ENCODE peak calls at places on chromosome 2, in six cellular contexts. One of them, this sample, is unnamed.

GRCh38 chr2:191301971-191302370 is 56.8 kb downstream of the MYO1B start:
- DNase-seq in sigmoid colon: no peak
- DNase-seq in NCI-H1436: no peak
- DNase-seq in stimulated activated CD4-positive, alpha-beta T cell treated with anti-CD3 and anti-CD28 coated beads, Interleukin-15, amount 100 ng/mL, for 1 hour: no peak
- DNase-seq in central memory CD8-positive, alpha-beta T cell: no peak
- DNase-seq in T-helper 1 cell: no peak
- DNase-seq in this sample: no peak

GRCh38 chr2:168255866-168256265 is 8.5 kb upstream of the STK39 start:
- DNase-seq in sigmoid colon: no peak
- DNase-seq in NCI-H1436: no peak
- DNase-seq in stimulated activated CD4-positive, alpha-beta T cell treated with anti-CD3 and anti-CD28 coated beads, Interleukin-15, amount 100 ng/mL, for 1 hour: no peak
- DNase-seq in central memory CD8-positive, alpha-beta T cell: no peak
- DNase-seq in T-helper 1 cell: no peak
- DNase-seq in this sample: no peak

GRCh38 chr2:109512076-109512475 is 101.7 kb downstream of the SEPTIN10 start:
- DNase-seq in sigmoid colon: no peak
- DNase-seq in NCI-H1436: no peak
- DNase-seq in stimulated activated CD4-positive, alpha-beta T cell treated with anti-CD3 and anti-CD28 coated beads, Interleukin-15, amount 100 ng/mL, for 1 hour: no peak
- DNase-seq in central memory CD8-positive, alpha-beta T cell: no peak
- DNase-seq in T-helper 1 cell: no peak
- DNase-seq in this sample: no peak

GRCh38 chr2:161992526-161992925 is 81.5 kb downstream of the DPP4 start:
- DNase-seq in sigmoid colon: no peak
- DNase-seq in NCI-H1436: no peak
- DNase-seq in stimulated activated CD4-positive, alpha-beta T cell treated with anti-CD3 and anti-CD28 coated beads, Interleukin-15, amount 100 ng/mL, for 1 hour: peak
- DNase-seq in central memory CD8-positive, alpha-beta T cell: no peak
- DNase-seq in T-helper 1 cell: no peak
- DNase-seq in this sample: no peak

GRCh38 chr2:218631837-218632236 is 24.1 kb downstream of the PLCD4 start:
- DNase-seq in sigmoid colon: no peak
- DNase-seq in NCI-H1436: no peak
- DNase-seq in stimulated activated CD4-positive, alpha-beta T cell treated with anti-CD3 and anti-CD28 coated beads, Interleukin-15, amount 100 ng/mL, for 1 hour: no peak
- DNase-seq in central memory CD8-positive, alpha-beta T cell: no peak
- DNase-seq in T-helper 1 cell: no peak
- DNase-seq in this sample: no peak

GRCh38 chr2:192298664-192299063 is 103.9 kb upstream of the TMEFF2 start:
- DNase-seq in sigmoid colon: no peak
- DNase-seq in NCI-H1436: no peak
- DNase-seq in stimulated activated CD4-positive, alpha-beta T cell treated with anti-CD3 and anti-CD28 coated beads, Interleukin-15, amount 100 ng/mL, for 1 hour: no peak
- DNase-seq in central memory CD8-positive, alpha-beta T cell: no peak
- DNase-seq in T-helper 1 cell: no peak
- DNase-seq in this sample: no peak

GRCh38 chr2:68877079-68877772 is 6.0 kb upstream of the BMP10 start:
- DNase-seq in sigmoid colon: no peak
- DNase-seq in NCI-H1436: no peak
- DNase-seq in stimulated activated CD4-positive, alpha-beta T cell treated with anti-CD3 and anti-CD28 coated beads, Interleukin-15, amount 100 ng/mL, for 1 hour: no peak
- DNase-seq in central memory CD8-positive, alpha-beta T cell: no peak
- DNase-seq in T-helper 1 cell: no peak
- DNase-seq in this sample: no peak

GRCh38 chr2:18345848-18346247 is 214.6 kb downstream of the RDH14 start:
- DNase-seq in sigmoid colon: no peak
- DNase-seq in NCI-H1436: no peak
- DNase-seq in stimulated activated CD4-positive, alpha-beta T cell treated with anti-CD3 and anti-CD28 coated beads, Interleukin-15, amount 100 ng/mL, for 1 hour: no peak
- DNase-seq in central memory CD8-positive, alpha-beta T cell: no peak
- DNase-seq in T-helper 1 cell: no peak
- DNase-seq in this sample: no peak

GRCh38 chr2:68811364-68811763 is 59.8 kb downstream of the BMP10 start:
- DNase-seq in sigmoid colon: no peak
- DNase-seq in NCI-H1436: no peak
- DNase-seq in stimulated activated CD4-positive, alpha-beta T cell treated with anti-CD3 and anti-CD28 coated beads, Interleukin-15, amount 100 ng/mL, for 1 hour: no peak
- DNase-seq in central memory CD8-positive, alpha-beta T cell: no peak
- DNase-seq in T-helper 1 cell: no peak
- DNase-seq in this sample: peak

GRCh38 chr2:88549616-88550292 is 77.5 kb downstream of the EIF2AK3 start:
- DNase-seq in sigmoid colon: no peak
- DNase-seq in NCI-H1436: no peak
- DNase-seq in stimulated activated CD4-positive, alpha-beta T cell treated with anti-CD3 and anti-CD28 coated beads, Interleukin-15, amount 100 ng/mL, for 1 hour: no peak
- DNase-seq in central memory CD8-positive, alpha-beta T cell: no peak
- DNase-seq in T-helper 1 cell: no peak
- DNase-seq in this sample: no peak

GRCh38 chr2:124283090-124283489 is 258.0 kb downstream of the CNTNAP5 start:
- DNase-seq in sigmoid colon: no peak
- DNase-seq in NCI-H1436: no peak
- DNase-seq in stimulated activated CD4-positive, alpha-beta T cell treated with anti-CD3 and anti-CD28 coated beads, Interleukin-15, amount 100 ng/mL, for 1 hour: no peak
- DNase-seq in central memory CD8-positive, alpha-beta T cell: no peak
- DNase-seq in T-helper 1 cell: no peak
- DNase-seq in this sample: no peak

GRCh38 chr2:240453461-240454030 is 18.1 kb downstream of the GPC1 start:
- DNase-seq in sigmoid colon: peak
- DNase-seq in NCI-H1436: no peak
- DNase-seq in stimulated activated CD4-positive, alpha-beta T cell treated with anti-CD3 and anti-CD28 coated beads, Interleukin-15, amount 100 ng/mL, for 1 hour: no peak
- DNase-seq in central memory CD8-positive, alpha-beta T cell: no peak
- DNase-seq in T-helper 1 cell: no peak
- DNase-seq in this sample: peak

GRCh38 chr2:220704810-220705209 is 867.3 kb downstream of the EPHA4 start:
- DNase-seq in sigmoid colon: no peak
- DNase-seq in NCI-H1436: no peak
- DNase-seq in stimulated activated CD4-positive, alpha-beta T cell treated with anti-CD3 and anti-CD28 coated beads, Interleukin-15, amount 100 ng/mL, for 1 hour: no peak
- DNase-seq in central memory CD8-positive, alpha-beta T cell: no peak
- DNase-seq in T-helper 1 cell: no peak
- DNase-seq in this sample: no peak

GRCh38 chr2:43239981-43240761 is 13.8 kb upstream of the ZFP36L2 start:
- DNase-seq in sigmoid colon: no peak
- DNase-seq in NCI-H1436: no peak
- DNase-seq in stimulated activated CD4-positive, alpha-beta T cell treated with anti-CD3 and anti-CD28 coated beads, Interleukin-15, amount 100 ng/mL, for 1 hour: no peak
- DNase-seq in central memory CD8-positive, alpha-beta T cell: no peak
- DNase-seq in T-helper 1 cell: no peak
- DNase-seq in this sample: no peak

GRCh38 chr2:41791523-41791922 is 256.3 kb upstream of the PKDCC start:
- DNase-seq in sigmoid colon: no peak
- DNase-seq in NCI-H1436: no peak
- DNase-seq in stimulated activated CD4-positive, alpha-beta T cell treated with anti-CD3 and anti-CD28 coated beads, Interleukin-15, amount 100 ng/mL, for 1 hour: no peak
- DNase-seq in central memory CD8-positive, alpha-beta T cell: no peak
- DNase-seq in T-helper 1 cell: no peak
- DNase-seq in this sample: peak

GRCh38 chr2:205170399-205170798 is 511.9 kb upstream of the NRP2 start:
- DNase-seq in sigmoid colon: no peak
- DNase-seq in NCI-H1436: no peak
- DNase-seq in stimulated activated CD4-positive, alpha-beta T cell treated with anti-CD3 and anti-CD28 coated beads, Interleukin-15, amount 100 ng/mL, for 1 hour: no peak
- DNase-seq in central memory CD8-positive, alpha-beta T cell: no peak
- DNase-seq in T-helper 1 cell: no peak
- DNase-seq in this sample: no peak

GRCh38 chr2:205808493-205809121 is 126.3 kb downstream of the NRP2 start:
- DNase-seq in sigmoid colon: peak
- DNase-seq in NCI-H1436: no peak
- DNase-seq in stimulated activated CD4-positive, alpha-beta T cell treated with anti-CD3 and anti-CD28 coated beads, Interleukin-15, amount 100 ng/mL, for 1 hour: no peak
- DNase-seq in central memory CD8-positive, alpha-beta T cell: no peak
- DNase-seq in T-helper 1 cell: no peak
- DNase-seq in this sample: no peak

GRCh38 chr2:176931588-176932563 is 280.7 kb upstream of the HNRNPA3 start:
- DNase-seq in sigmoid colon: no peak
- DNase-seq in NCI-H1436: no peak
- DNase-seq in stimulated activated CD4-positive, alpha-beta T cell treated with anti-CD3 and anti-CD28 coated beads, Interleukin-15, amount 100 ng/mL, for 1 hour: no peak
- DNase-seq in central memory CD8-positive, alpha-beta T cell: peak
- DNase-seq in T-helper 1 cell: no peak
- DNase-seq in this sample: no peak

GRCh38 chr2:145764631-145765030 is 1244.7 kb upstream of the ZEB2 start:
- DNase-seq in sigmoid colon: no peak
- DNase-seq in NCI-H1436: peak
- DNase-seq in stimulated activated CD4-positive, alpha-beta T cell treated with anti-CD3 and anti-CD28 coated beads, Interleukin-15, amount 100 ng/mL, for 1 hour: no peak
- DNase-seq in central memory CD8-positive, alpha-beta T cell: no peak
- DNase-seq in T-helper 1 cell: no peak
- DNase-seq in this sample: no peak

GRCh38 chr2:61356261-61356957 is 114.5 kb downstream of the USP34 start:
- DNase-seq in sigmoid colon: no peak
- DNase-seq in NCI-H1436: no peak
- DNase-seq in stimulated activated CD4-positive, alpha-beta T cell treated with anti-CD3 and anti-CD28 coated beads, Interleukin-15, amount 100 ng/mL, for 1 hour: no peak
- DNase-seq in central memory CD8-positive, alpha-beta T cell: no peak
- DNase-seq in T-helper 1 cell: no peak
- DNase-seq in this sample: no peak